ENCODE peak calls at places on chromosomes 1 and 21, in ten cellular contexts. S is astrocyte of the spinal cord; K is CD8-positive, alpha-beta T cell; O is H9; B is pancreas; R is Calu3; T is GM12864; L is neural crest cell; H is lower lobe of right lung; Y is WERI-Rb-1. N is an unnamed sample.

GRCh38 chr1:30164693-30165092 is 558.7 kb downstream of the MATN1 start:
- DNase-seq in H (no peak), B (no peak), R (no peak), O (no peak), Y (no peak), L (no peak), S (no peak), K (no peak), T (no peak), N (no peak)

GRCh38 chr1:85465099-85465790 is at the start of gene DDAH1:
- DNase-seq in B (peak; percentile 76), O (peak; percentile 74), R (peak; percentile 70), H (peak; percentile 76), L (peak; percentile 54), T (no peak), Y (peak; percentile 69), S (peak; percentile 68), K (no peak), N (no peak)

GRCh38 chr1:60823151-60823550 is 259.2 kb upstream of the NFIA start:
- DNase-seq in T (no peak), K (no peak), H (no peak), Y (no peak), B (no peak), R (no peak), L (no peak), O (no peak), S (no peak), N (no peak)

GRCh38 chr21:14687277-14687642 is 141.1 kb upstream of the SAMSN1 start:
- DNase-seq in K (no peak), B (no peak), O (no peak), R (no peak), H (no peak), S (peak; percentile 36), L (no peak), T (peak; percentile 71), Y (no peak), N (peak; percentile 44)

GRCh38 chr1:236060286-236060685 is 4.6 kb downstream of the NID1 start:
- DNase-seq in H (no peak), R (no peak), T (no peak), O (no peak), S (no peak), B (no peak), L (no peak), K (no peak), Y (no peak), N (no peak)

GRCh38 chr1:85137660-85138059 is 63.2 kb downstream of the SYDE2 start:
- DNase-seq in O (no peak), B (peak; percentile 94), Y (no peak), T (no peak), L (no peak), K (no peak), H (peak; percentile 82), R (peak; percentile 76), S (no peak), N (no peak)

GRCh38 chr1:109959974-109960744 is 24.4 kb upstream of the AHCYL1 start:
- DNase-seq in L (no peak), H (no peak), K (no peak), B (no peak), R (no peak), O (peak; percentile 66), S (peak; percentile 80), T (no peak), Y (no peak), N (no peak)

GRCh38 chr21:42543106-42543847 is 29.6 kb downstream of the SLC37A1 start:
- DNase-seq in H (peak; percentile 27), B (no peak), Y (no peak), S (no peak), T (no peak), O (no peak), K (no peak), L (no peak), R (no peak), N (no peak)

GRCh38 chr1:23509896-23510295 is 21.1 kb downstream of the E2F2 start:
- DNase-seq in K (no peak), H (no peak), Y (no peak), O (no peak), S (no peak), B (no peak), T (no peak), L (no peak), R (no peak), N (no peak)

GRCh38 chr1:209885403-209886218 is 52.4 kb upstream of the SYT14 start:
- DNase-seq in T (no peak), R (no peak), B (no peak), H (no peak), O (no peak), Y (no peak), S (no peak), L (no peak), K (no peak), N (peak; percentile 28)

GRCh38 chr1:27301582-27302199 is 20.3 kb upstream of the TMEM222 start:
- DNase-seq in H (no peak), R (no peak), S (no peak), L (no peak), T (no peak), O (peak; percentile 57), K (no peak), B (no peak), Y (no peak), N (no peak)

GRCh38 chr1:228306275-228307217 is 98.7 kb downstream of the OBSCN start:
- DNase-seq in R (no peak), B (peak; percentile 5), H (peak; percentile 28), K (no peak), T (no peak), S (no peak), Y (no peak), L (no peak), O (no peak), N (no peak)

GRCh38 chr1:58805716-58806571 is 22.1 kb upstream of the JUN start:
- DNase-seq in Y (no peak), B (no peak), O (no peak), K (no peak), L (no peak), S (no peak), R (no peak), T (no peak), H (no peak), N (no peak)

GRCh38 chr1:222583079-222583478 is 6.7 kb downstream of the TAF1A start:
- DNase-seq in T (peak; percentile 44), S (no peak), R (no peak), H (no peak), K (no peak), Y (no peak), O (no peak), B (no peak), L (no peak), N (peak; percentile 63)

GRCh38 chr1:216961516-216961915 is 238.3 kb upstream of the ESRRG start:
- DNase-seq in K (no peak), H (no peak), Y (no peak), R (no peak), T (no peak), B (no peak), O (no peak), S (no peak), L (no peak), N (no peak)
- TF ChIP-seq CTCF in K (no peak), H (no peak), Y (no peak), R (no peak), T (no peak), B (no peak), O (no peak), S (no peak), L (no peak), N (no peak)

DNA sequence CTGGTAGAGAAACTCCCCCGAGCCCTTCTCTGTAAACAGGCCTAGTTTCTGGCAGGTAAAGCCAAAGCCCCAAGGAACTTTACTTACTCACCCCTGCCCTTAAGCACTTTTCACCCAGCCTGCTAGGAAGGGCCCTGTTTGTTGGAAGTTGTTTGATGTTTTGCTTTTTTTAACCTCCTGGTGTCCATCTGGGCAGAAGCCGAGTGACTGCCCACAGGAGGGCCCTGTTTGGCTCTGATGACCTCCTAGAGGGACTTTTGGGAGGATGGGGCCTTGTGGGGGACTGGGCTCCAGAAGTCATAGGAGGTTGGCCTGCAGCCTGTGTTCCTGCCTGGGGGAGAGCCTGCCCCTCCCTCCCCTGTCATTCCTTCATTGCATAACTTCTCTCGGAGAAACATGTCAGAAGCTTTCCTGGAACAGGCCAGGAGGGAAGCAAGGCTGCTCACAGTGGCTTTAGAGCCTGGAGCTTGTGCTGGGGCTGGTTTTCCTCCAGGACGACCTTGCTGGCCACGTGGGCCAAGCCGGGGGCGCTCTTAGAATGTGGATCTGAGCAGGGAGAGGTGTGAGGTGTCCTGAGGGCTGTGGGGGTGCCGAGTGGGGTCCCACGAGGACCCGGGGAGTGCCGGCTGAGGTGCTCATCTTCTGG is 33.9 kb downstream of the COQ8A start:
- DNase-seq in T (no peak), O (peak; percentile 22), R (no peak), Y (no peak), H (no peak), B (no peak), S (peak; percentile 29), L (no peak), K (no peak), N (no peak)
- TF ChIP-seq CTCF in T (no peak), O (no peak), R (no peak), Y (no peak), H (no peak), B (no peak), S (no peak), L (no peak), K (no peak), N (no peak)

DNA sequence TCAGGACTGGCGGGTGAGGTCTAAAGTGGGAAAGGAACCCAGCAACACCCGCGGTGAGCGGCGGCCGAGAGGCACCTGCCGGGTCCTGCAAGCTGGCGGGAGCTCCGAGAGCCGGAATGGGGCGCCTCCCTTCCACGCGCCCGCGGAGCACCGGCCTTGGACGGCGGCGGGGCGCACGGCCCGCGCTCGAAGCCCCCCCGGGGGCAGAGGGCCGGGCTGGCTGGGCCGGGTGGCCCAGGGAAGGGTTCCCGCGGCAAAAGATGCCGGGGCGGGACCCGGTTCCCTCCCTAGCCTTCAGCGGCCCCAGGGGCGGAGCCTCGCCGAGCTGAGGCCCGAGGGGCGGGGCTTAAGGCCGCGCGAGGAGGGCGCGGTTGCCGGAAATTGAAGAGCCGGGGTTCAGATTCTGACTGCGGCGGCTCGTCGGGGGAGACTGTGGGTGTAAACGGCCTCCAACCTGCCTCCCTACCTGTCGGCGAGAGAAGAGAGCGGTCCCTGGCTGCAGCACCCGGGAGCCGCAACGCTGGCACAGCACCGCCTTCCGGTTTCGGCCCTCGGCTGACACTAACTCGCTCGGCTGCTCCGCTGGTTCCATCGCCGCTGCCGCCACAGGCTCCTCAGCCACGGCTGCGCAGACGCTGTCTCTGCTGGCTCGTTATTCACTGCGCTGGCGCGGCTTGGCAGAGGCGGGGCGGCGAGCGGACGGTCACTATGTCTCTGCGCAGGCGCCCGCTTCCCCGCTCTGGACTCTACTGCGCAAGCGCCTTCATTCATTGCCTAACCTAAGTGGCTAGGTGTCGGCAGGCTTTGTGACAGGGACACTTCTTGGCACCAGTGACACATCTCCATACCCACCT is at the start of gene RABIF:
- DNase-seq in S (peak; percentile 92), O (peak; percentile 96), R (peak; percentile 97), K (peak; percentile 96), T (peak; percentile 81), Y (peak; percentile 100), B (peak; percentile 98), H (peak; percentile 98), L (peak; percentile 89), N (peak; percentile 97)
- TF ChIP-seq CTCF in S (peak; percentile 35), O (peak; percentile 17), R (no peak), K (no peak), T (peak; percentile 9), Y (peak; percentile 50), B (no peak), H (no peak), L (no peak), N (no peak)

DNA sequence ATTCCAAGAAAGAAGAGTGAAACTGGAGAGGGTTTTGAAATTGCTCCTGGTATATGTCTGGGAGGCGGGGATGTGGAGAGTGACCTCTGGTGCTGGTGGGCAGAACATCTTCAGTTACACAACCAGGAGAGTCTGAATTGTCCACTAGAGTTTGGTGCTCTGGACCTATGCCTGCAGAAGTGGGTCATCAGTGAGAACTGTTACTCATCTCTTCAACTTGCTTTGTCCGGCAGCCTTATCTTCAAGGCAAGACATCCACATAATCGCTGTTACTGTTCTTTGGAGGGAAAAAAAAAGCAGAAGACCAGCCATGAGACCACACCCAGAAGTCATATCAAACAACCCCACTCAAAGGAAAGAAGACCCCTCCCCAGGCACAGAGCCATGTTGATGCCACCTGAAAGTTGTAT is 14.9 kb downstream of the SH2D1B start:
- DNase-seq in Y (no peak), H (no peak), B (no peak), R (no peak), O (no peak), K (no peak), L (no peak), T (no peak), S (no peak), N (no peak)
- TF ChIP-seq CTCF in Y (peak; percentile 39), H (no peak), B (no peak), R (no peak), O (no peak), K (no peak), L (no peak), T (no peak), S (no peak), N (no peak)

N was measured in HL-60.